ENCODE peak calls at places on chromosomes 5 and 9, in nine cellular contexts. Z, N, V, J, A, P, L, O and D are unnamed samples.

GRCh38 chr5:17898766-17899165 is 264.5 kb downstream of the TAF11L14 start:
- DNase-seq in A (no peak), Z (no peak), V (no peak), P (no peak), O (no peak), N (no peak), L (no peak), J (no peak), D (no peak)

GRCh38 chr5:93078082-93079038 is 502.7 kb downstream of the NR2F1-AS1 start:
- DNase-seq in V (no peak), Z (peak), A (peak), L (no peak), P (peak), O (no peak), J (peak), N (peak), D (no peak)

GRCh38 chr5:148125641-148126040 is 42.7 kb upstream of the SPINK14 start:
- DNase-seq in P (peak), L (no peak), Z (no peak), J (no peak), V (peak), N (no peak), O (no peak), A (no peak), D (no peak)

GRCh38 chr9:73167614-73168013 is 15.9 kb downstream of the ANXA1 start:
- DNase-seq in Z (no peak), N (no peak), O (no peak), J (no peak), P (no peak), L (no peak), A (no peak), V (no peak), D (no peak)

GRCh38 chr5:66710557-66710956 is 114.4 kb downstream of the MAST4 start:
- DNase-seq in V (no peak), Z (no peak), N (no peak), P (no peak), O (no peak), A (no peak), L (no peak), J (no peak), D (no peak)

GRCh38 chr5:42057254-42057690 is 132.2 kb downstream of the FBXO4 start:
- DNase-seq in L (peak), V (peak), A (no peak), O (peak), N (peak), J (no peak), P (peak), Z (peak), D (peak)

GRCh38 chr5:151627650-151628049 is 36.5 kb upstream of the FAT2 start:
- DNase-seq in V (no peak), J (no peak), O (no peak), A (no peak), N (no peak), L (no peak), Z (no peak), P (no peak), D (no peak)

GRCh38 chr9:114098660-114099522 is at the start of gene KIF12:
- DNase-seq in J (no peak), N (peak), L (peak), A (no peak), Z (no peak), V (peak), P (no peak), O (no peak), D (no peak)

GRCh38 chr5:43242196-43242595 is 50.2 kb downstream of the NIM1K start:
- DNase-seq in L (no peak), A (no peak), J (no peak), V (no peak), Z (no peak), O (no peak), P (no peak), N (no peak), D (peak)

GRCh38 chr5:1803192-1803591 is 2.0 kb downstream of the NDUFS6 start:
- DNase-seq in Z (no peak), O (no peak), N (no peak), J (no peak), A (no peak), V (no peak), L (no peak), P (no peak), D (no peak)

GRCh38 chr5:10387690-10388089 is 34.2 kb downstream of the MARCHF6 start:
- DNase-seq in P (peak), O (no peak), J (no peak), A (no peak), L (no peak), Z (peak), V (no peak), N (no peak), D (no peak)

GRCh38 chr5:97906135-97906534 is 723.1 kb upstream of the RIOK2 start:
- DNase-seq in L (no peak), N (no peak), P (no peak), A (no peak), J (no peak), Z (no peak), V (no peak), O (no peak), D (no peak)

GRCh38 chr9:123611228-123611627 is 255.2 kb downstream of the CRB2 start:
- DNase-seq in L (no peak), J (no peak), O (no peak), A (no peak), V (no peak), N (no peak), P (no peak), Z (no peak), D (no peak)

GRCh38 chr5:107449369-107449768 is 221.4 kb downstream of the EFNA5 start:
- DNase-seq in N (no peak), V (no peak), L (no peak), O (no peak), J (no peak), A (no peak), P (no peak), Z (no peak), D (no peak)

GRCh38 chr5:60959156-60959555 is 14.2 kb downstream of the NDUFAF2 start:
- DNase-seq in J (no peak), P (peak), A (no peak), N (no peak), L (no peak), O (no peak), Z (no peak), V (no peak), D (no peak)

GRCh38 chr9:124621371-124622328 is 114.5 kb upstream of the NR5A1 start:
- DNase-seq in P (peak), N (no peak), Z (no peak), O (no peak), A (no peak), J (no peak), V (no peak), L (peak), D (no peak)

GRCh38 chr5:132714456-132715307 is 22.7 kb downstream of the KIF3A start:
- DNase-seq in L (no peak), O (no peak), Z (no peak), N (no peak), J (no peak), V (no peak), A (no peak), P (peak), D (no peak)

GRCh38 chr9:69295872-69296562 is 29.0 kb upstream of the ENTREP1 start:
- DNase-seq in L (no peak), A (no peak), V (no peak), N (no peak), Z (no peak), P (no peak), J (peak), O (no peak), D (no peak)

GRCh38 chr5:1930501-1930879 is 47.8 kb upstream of the IRX4 start:
- DNase-seq in J (no peak), Z (no peak), N (no peak), A (no peak), L (no peak), V (no peak), P (no peak), O (no peak), D (peak)

GRCh38 chr9:135908334-135909204 is 1.2 kb upstream of the CAMSAP1 start:
- DNase-seq in A (peak), J (no peak), L (no peak), O (peak), V (no peak), Z (no peak), P (no peak), N (no peak), D (peak)

GRCh38 chr5:33272288-33272687 is 168.5 kb upstream of the TARS1 start:
- DNase-seq in P (no peak), J (no peak), L (no peak), Z (peak), V (no peak), O (no peak), A (no peak), N (no peak), D (no peak)

GRCh38 chr9:6197330-6197729 is 18.3 kb upstream of the IL33 start:
- DNase-seq in Z (no peak), O (no peak), P (peak), L (peak), V (peak), A (no peak), J (no peak), N (no peak), D (no peak)

GRCh38 chr9:134558124-134558805 is 83.3 kb upstream of the COL5A1 start:
- DNase-seq in L (peak), J (peak), P (no peak), O (peak), A (peak), N (no peak), Z (no peak), V (no peak), D (no peak)

GRCh38 chr5:51416149-51416548 is 32.9 kb downstream of the ISL1 start:
- DNase-seq in Z (no peak), L (no peak), O (no peak), P (peak), N (no peak), A (no peak), J (no peak), V (no peak), D (no peak)

GRCh38 chr9:20512636-20513035 is 109.7 kb downstream of the MLLT3 start:
- DNase-seq in N (no peak), A (no peak), P (no peak), V (no peak), Z (no peak), O (no peak), J (no peak), L (no peak), D (no peak)

GRCh38 chr5:50292735-50293394 is 148.2 kb downstream of the EMB start:
- DNase-seq in O (peak), V (no peak), Z (no peak), L (no peak), A (no peak), J (no peak), P (no peak), N (no peak), D (no peak)

GRCh38 chr5:148993283-148993936 is 69.5 kb downstream of the SH3TC2 start:
- DNase-seq in L (no peak), J (no peak), N (no peak), V (no peak), A (no peak), Z (no peak), P (no peak), O (no peak), D (no peak)

GRCh38 chr9:134983094-134983493 is 65.4 kb upstream of the FCN1 start:
- DNase-seq in N (no peak), P (peak), L (peak), J (peak), V (no peak), A (peak), Z (no peak), O (peak), D (peak)

GRCh38 chr9:8374471-8374870 is 574.9 kb upstream of the DMAC1 start:
- DNase-seq in Z (no peak), P (no peak), J (no peak), A (no peak), N (no peak), V (peak), O (no peak), L (no peak), D (no peak)

GRCh38 chr5:76622973-76623596 is at the start of gene F2RL2:
- DNase-seq in L (peak), A (no peak), O (no peak), Z (peak), V (no peak), J (no peak), N (no peak), P (no peak), D (no peak)

GRCh38 chr5:72541501-72542235 is 34.5 kb upstream of the ZNF366 start:
- DNase-seq in N (no peak), P (no peak), A (peak), V (no peak), L (peak), J (no peak), O (no peak), Z (no peak), D (no peak)

GRCh38 chr5:171431251-171431777 is 11.9 kb downstream of the FGF18 start:
- DNase-seq in O (peak), P (no peak), Z (no peak), V (no peak), J (no peak), N (no peak), A (peak), L (no peak), D (peak)

GRCh38 chr5:6452622-6453504 is 4.2 kb downstream of the UBE2QL1 start:
- DNase-seq in L (no peak), Z (no peak), N (no peak), J (no peak), O (no peak), V (no peak), A (no peak), P (no peak), D (no peak)

GRCh38 chr5:6448622-6449464 is at the start of gene UBE2QL1:
- DNase-seq in P (no peak), L (peak), Z (no peak), N (no peak), O (peak), V (peak), A (no peak), J (no peak), D (no peak)

GRCh38 chr5:6449465-6450158 is 953 bp downstream of the UBE2QL1 start:
- DNase-seq in P (no peak), A (no peak), N (no peak), J (no peak), O (no peak), V (no peak), Z (no peak), L (no peak), D (no peak)

GRCh38 chr5:6448141-6448491 is 543 bp upstream of the UBE2QL1 start:
- DNase-seq in P (no peak), Z (no peak), O (no peak), L (no peak), J (no peak), A (no peak), N (no peak), V (no peak), D (no peak)

GRCh38 chr5:6450235-6450860 is 1.7 kb downstream of the UBE2QL1 start:
- DNase-seq in V (no peak), A (no peak), Z (no peak), P (no peak), N (no peak), O (no peak), J (no peak), L (no peak), D (no peak)
- H3K4me3 ChIP-seq in V (no peak), A (peak), Z (no peak), P (no peak), N (no peak), O (no peak), J (peak), L (no peak), D (no peak)

DNA sequence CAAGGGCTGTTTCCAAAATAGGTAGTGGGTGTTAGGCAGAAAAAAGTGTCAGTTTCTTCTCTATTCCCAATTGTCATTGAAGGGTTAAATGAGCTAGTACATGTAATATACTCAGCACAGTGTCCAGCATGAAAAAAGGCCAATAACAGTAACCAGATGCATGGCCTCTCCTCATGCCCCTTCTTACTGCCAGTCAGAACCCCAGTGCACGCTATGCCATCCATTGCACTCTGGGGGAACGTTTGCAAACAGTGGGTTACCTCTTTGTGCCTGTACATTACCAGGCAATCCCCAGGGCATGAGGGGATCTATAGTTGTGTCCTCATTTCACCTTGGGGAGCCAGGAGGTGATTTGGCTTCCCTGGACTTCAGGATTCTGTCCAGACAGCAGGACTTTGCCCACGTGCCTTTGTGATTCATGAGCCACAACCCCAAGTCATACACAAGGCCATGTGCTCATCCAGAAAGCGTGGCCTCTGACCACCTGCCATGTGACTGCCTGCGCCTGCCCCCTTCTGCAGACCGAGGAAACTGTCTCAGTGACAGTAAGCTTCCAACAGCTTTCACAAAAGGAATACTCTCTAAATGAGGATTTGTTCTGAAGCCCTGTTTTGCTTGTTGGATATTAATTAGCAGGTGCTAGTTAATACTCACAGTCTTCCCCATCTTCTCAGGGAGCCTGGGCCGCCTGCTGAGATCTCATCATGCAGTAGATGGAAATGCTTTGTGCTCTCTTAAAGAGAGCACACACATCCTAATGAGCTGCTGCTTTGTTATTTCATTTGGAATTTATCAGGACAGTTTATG is 36.8 kb upstream of the ANGPTL2 start:
- DNase-seq in J (peak), O (no peak), L (peak), A (peak), Z (peak), V (peak), N (no peak), P (peak), D (peak)
- TF ChIP-seq CTCF in J (no peak), O (no peak), L (peak), A (peak), Z (peak), V (peak), N (no peak), P (no peak), D (no peak)

GRCh38 chr9:120944434-120945125 is 18.0 kb upstream of the TRAF1 start:
- DNase-seq in L (no peak), N (no peak), P (peak), Z (no peak), A (no peak), J (no peak), V (no peak), O (no peak), D (no peak)
- H3K4me3 ChIP-seq in L (no peak), N (no peak), P (no peak), Z (no peak), A (no peak), J (no peak), V (no peak), O (no peak), D (no peak)

GRCh38 chr5:143214890-143215289 is 188.6 kb downstream of the NR3C1 start:
- DNase-seq in O (no peak), P (no peak), J (no peak), L (no peak), V (no peak), Z (no peak), N (no peak), A (no peak), D (no peak)
- TF ChIP-seq CTCF in O (no peak), P (no peak), J (no peak), L (no peak), V (no peak), Z (no peak), N (no peak), A (no peak), D (no peak)

GRCh38 chr9:76758476-76758875 is 5.8 kb upstream of the PCA3 start:
- DNase-seq in L (no peak), P (no peak), N (no peak), A (no peak), V (no peak), Z (no peak), J (no peak), O (no peak), D (no peak)

GRCh38 chr9:76757274-76757673 is 7.0 kb upstream of the PCA3 start:
- DNase-seq in V (no peak), J (no peak), P (no peak), Z (no peak), L (no peak), N (no peak), A (no peak), O (no peak), D (no peak)

GRCh38 chr9:76759726-76760125 is 4.5 kb upstream of the PCA3 start:
- DNase-seq in P (no peak), L (no peak), O (peak), V (no peak), J (no peak), N (no peak), Z (no peak), A (no peak), D (no peak)

GRCh38 chr9:76761448-76761847 is 2.8 kb upstream of the PCA3 start:
- DNase-seq in L (no peak), J (no peak), O (no peak), P (no peak), Z (no peak), V (no peak), N (no peak), A (no peak), D (no peak)

GRCh38 chr9:76756273-76756650 is 8.0 kb upstream of the PCA3 start:
- DNase-seq in Z (no peak), L (peak), A (peak), V (peak), O (no peak), N (no peak), P (peak), J (no peak), D (peak)
- H3K4me3 ChIP-seq in Z (no peak), L (no peak), A (no peak), V (no peak), O (no peak), N (no peak), P (no peak), J (no peak), D (no peak)

GRCh38 chr5:177982072-177982727 is 13.8 kb downstream of the PROP1 start:
- DNase-seq in N (no peak), J (no peak), A (no peak), V (peak), Z (no peak), P (peak), L (peak), O (no peak), D (no peak)
- TF ChIP-seq CTCF in N (peak), J (no peak), A (no peak), V (peak), Z (no peak), P (no peak), L (peak), O (no peak), D (no peak)

GRCh38 chr9:129333961-129334743 is 156.1 kb upstream of the IER5L start:
- DNase-seq in A (peak), J (peak), L (peak), V (peak), Z (peak), P (peak), O (peak), N (peak), D (peak)
- H3K4me3 ChIP-seq in A (no peak), J (no peak), L (peak), V (peak), Z (peak), P (peak), O (no peak), N (no peak), D (no peak)

DNA sequence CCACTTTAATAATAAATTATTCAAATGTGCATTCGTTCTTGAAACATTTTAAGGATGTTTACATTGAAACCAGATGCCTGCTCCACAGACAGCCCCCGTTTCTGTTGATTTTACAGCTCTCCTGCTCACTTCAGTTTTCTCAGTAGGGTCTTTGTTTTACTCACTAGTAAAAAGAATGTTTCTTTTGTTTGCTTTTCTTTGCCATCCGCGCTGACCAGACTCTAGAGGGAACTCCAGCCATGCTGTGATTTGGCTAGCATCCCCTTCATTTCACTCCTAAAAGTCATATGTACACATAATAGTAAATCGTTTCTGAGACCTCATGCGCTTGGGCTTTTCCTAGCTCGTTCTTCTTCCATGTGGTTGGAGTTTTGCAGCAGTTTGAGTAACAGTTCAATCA is 28.7 kb upstream of the PALM2AKAP2 start:
- DNase-seq in P (no peak), O (no peak), Z (peak), V (no peak), J (no peak), A (no peak), L (no peak), N (no peak), D (no peak)
- TF ChIP-seq CTCF in P (no peak), O (no peak), Z (peak), V (no peak), J (no peak), A (no peak), L (no peak), N (no peak), D (no peak)

GRCh38 chr5:142600611-142601360 is 85.1 kb downstream of the FGF1 start:
- DNase-seq in A (no peak), P (no peak), V (no peak), N (no peak), J (peak), L (no peak), Z (peak), O (no peak), D (peak)
- H3K4me3 ChIP-seq in A (no peak), P (no peak), V (no peak), N (no peak), J (peak), L (no peak), Z (peak), O (no peak), D (no peak)